ENCODE peak calls at places on chromosomes 11 and 22, in seven cellular contexts. A is activated T-helper 2 cell treated with anti-CD3 and anti-CD28 coated beads, Interferon-gamma antibody, Interleukin-2, Interleukin-4, amounts not matched to agents 10 μg/mL and 5 μg/mL and 100 μg/mL, durations not matched to agents 14 hours and 24 hours and 36 hours; I is adrenal gland; B is stimulated activated CD4-positive, alpha-beta T cell treated with anti-CD3 and anti-CD28 coated beads, Interleukin-2, amount 100 ng/mL, for 24 hours; R is MM.1S; F is HT1080; N is NCI-H1105. K is an unnamed sample.

GRCh38 chr11:66218026-66218425 is 50.4 kb upstream of the RAB1B start:
- DNase-seq in F (no peak), N (no peak), A (no peak), B (no peak), I (no peak), R (peak), K (no peak)

GRCh38 chr11:23611726-23612125 is 751.5 kb upstream of the CCDC179 start:
- DNase-seq in B (no peak), F (no peak), I (no peak), R (no peak), A (no peak), N (no peak), K (no peak)

GRCh38 chr11:14148653-14149273 is 186.2 kb downstream of the SPON1 start:
- DNase-seq in I (no peak), B (no peak), F (peak), N (no peak), A (no peak), R (peak), K (no peak)

GRCh38 chr11:133384731-133385130 is 147.6 kb downstream of the OPCML start:
- DNase-seq in I (no peak), R (no peak), B (no peak), N (no peak), A (no peak), F (no peak), K (no peak)

GRCh38 chr11:23336961-23337360 is 476.7 kb upstream of the CCDC179 start:
- DNase-seq in F (peak), I (no peak), R (no peak), B (no peak), N (no peak), A (no peak), K (no peak)

GRCh38 chr11:6498121-6498520 is 1.0 kb downstream of the DNHD1 start:
- DNase-seq in F (no peak), I (no peak), B (no peak), A (no peak), N (no peak), R (no peak), K (no peak)

GRCh38 chr11:88348870-88349269 is 11.3 kb upstream of the CTSC start:
- DNase-seq in N (no peak), B (no peak), F (no peak), A (no peak), I (no peak), R (no peak), K (no peak)

GRCh38 chr11:126054412-126054811 is 8.3 kb downstream of the CDON start:
- DNase-seq in B (no peak), R (no peak), A (no peak), N (no peak), F (no peak), I (no peak), K (no peak)

GRCh38 chr11:12529793-12530192 is 144.4 kb upstream of the TEAD1 start:
- DNase-seq in B (no peak), N (no peak), A (no peak), R (no peak), F (no peak), I (no peak), K (no peak)

GRCh38 chr22:36362819-36363377 is 24.9 kb downstream of the MYH9 start:
- DNase-seq in B (peak), N (no peak), F (no peak), A (no peak), I (no peak), R (no peak), K (no peak)

GRCh38 chr11:587978-588380 is 11.7 kb downstream of the PHRF1 start:
- DNase-seq in N (no peak), R (no peak), B (peak), A (peak), I (peak), F (peak), K (peak)

GRCh38 chr11:121448431-121448941 is 3.6 kb upstream of the SORL1 start:
- DNase-seq in A (no peak), R (no peak), I (no peak), F (no peak), B (no peak), N (no peak), K (no peak)

GRCh38 chr22:48745842-48746788 is 1081.6 kb downstream of the BRD1 start:
- DNase-seq in B (no peak), I (no peak), A (peak), N (no peak), F (no peak), R (no peak), K (no peak)